ENCODE peak calls at places on chromosomes 11 and 22, in four cellular contexts. Y is PC-9, F is astrocyte, V is H1. R is an unnamed sample.

GRCh38 chr11:76248210-76248609 is 41.9 kb upstream of the WNT11 start:
- DNase-seq in Y (no peak), V (no peak), F (no peak), R (no peak)

GRCh38 chr11:126080206-126080941 is 17.7 kb upstream of the CDON start:
- DNase-seq in F (no peak), V (no peak), Y (peak; percentile 82), R (no peak)

GRCh38 chr11:20596629-20597129 is 2.7 kb upstream of the SLC6A5 start:
- DNase-seq in V (no peak), Y (no peak), F (no peak), R (no peak)

GRCh38 chr11:38530226-38530625 is 1932.2 kb upstream of the RAG2 start:
- DNase-seq in F (peak; percentile 29), Y (no peak), V (no peak), R (no peak)

GRCh38 chr11:116984589-116984988 is 113.6 kb downstream of the SIK3 start:
- DNase-seq in F (peak; percentile 99), Y (peak; percentile 81), V (no peak), R (peak; percentile 62)

GRCh38 chr11:6062691-6063358 is 32.3 kb upstream of the OR56A1 start:
- DNase-seq in Y (no peak), F (no peak), V (no peak), R (no peak)

GRCh38 chr11:107876141-107876540 is 17.6 kb upstream of the SLC35F2 start:
- DNase-seq in V (no peak), F (no peak), Y (no peak), R (no peak)

GRCh38 chr11:9639985-9640384 is 23.9 kb upstream of the SWAP70 start:
- DNase-seq in F (no peak), V (no peak), Y (peak; percentile 72), R (no peak)

GRCh38 chr11:93738647-93739081 is 2.6 kb downstream of the TAF1D start:
- DNase-seq in V (no peak), Y (no peak), F (peak; percentile 8), R (no peak)

GRCh38 chr22:44497218-44497903 is 672 bp downstream of the RTL6 start:
- DNase-seq in F (no peak), V (no peak), Y (no peak), R (no peak)

GRCh38 chr11:77147668-77148321 is 19.7 kb downstream of the MYO7A start:
- DNase-seq in F (no peak), V (peak; percentile 29), Y (no peak), R (no peak)

GRCh38 chr22:42052765-42053164 is 17.8 kb downstream of the NAGA start:
- DNase-seq in F (no peak), Y (no peak), V (no peak), R (no peak)

GRCh38 chr11:31779268-31779879 is 31.7 kb downstream of the PAX6 start:
- DNase-seq in F (peak; percentile 74), Y (no peak), V (no peak), R (no peak)

GRCh38 chr11:8906629-8907028 is 4.4 kb upstream of the AKIP1 start:
- DNase-seq in F (peak; percentile 96), Y (peak; percentile 91), V (no peak), R (peak; percentile 53)

GRCh38 chr11:103552086-103552485 is 442.9 kb downstream of the DYNC2H1 start:
- DNase-seq in Y (no peak), F (no peak), V (no peak), R (no peak)

GRCh38 chr11:78432058-78432515 is 14.5 kb upstream of the GAB2 start:
- DNase-seq in F (no peak), V (no peak), Y (peak; percentile 33), R (no peak)

GRCh38 chr11:126583101-126583500 is 227.6 kb downstream of the ST3GAL4 start:
- DNase-seq in F (no peak), Y (no peak), V (no peak), R (no peak)

GRCh38 chr11:79110796-79111195 is 330.0 kb downstream of the TENM4 start:
- DNase-seq in F (peak; percentile 48), V (no peak), Y (no peak), R (no peak)

GRCh38 chr11:45926001-45926401 is 3.5 kb downstream of the LARGE2 start:
- DNase-seq in V (no peak), Y (no peak), F (no peak), R (no peak)
- TF ChIP-seq EZH2 in V (no peak), Y (no peak), F (no peak), R (no peak)

GRCh38 chr11:61699737-61700160 is 19.6 kb downstream of the DAGLA start:
- DNase-seq in F (no peak), V (no peak), Y (peak; percentile 91), R (no peak)
- H3K4me1 ChIP-seq in F (peaks cover 40% of the 10 kb centered on the region), V (peaks cover 2% of the 10 kb centered on the region), Y (peaks cover 73% of the 10 kb centered on the region), R (peaks cover 39% of the 10 kb centered on the region)

GRCh38 chr22:45867118-45867905 is 109.7 kb downstream of the WNT7B start:
- DNase-seq in Y (no peak), F (no peak), V (no peak), R (no peak)
- TF ChIP-seq EZH2 in Y (no peak), F (peak; percentile 82), V (peak; percentile 78), R (peak; percentile 97)

GRCh38 chr11:3153291-3153861 is 11.7 kb downstream of the OSBPL5 start:
- DNase-seq in V (no peak), F (peak; percentile 95), Y (no peak), R (no peak)
- H3K4me1 ChIP-seq in V (no peaks in the 10 kb centered on the region), F (peaks cover 33% of the 10 kb centered on the region), Y (no peaks in the 10 kb centered on the region), R (no peaks in the 10 kb centered on the region)

GRCh38 chr11:3344775-3345174 is 34.2 kb downstream of the ZNF195 start:
- DNase-seq in F (no peak), V (no peak), Y (no peak), R (no peak)

GRCh38 chr11:3347127-3347526 is 31.8 kb downstream of the ZNF195 start:
- DNase-seq in F (no peak), V (no peak), Y (no peak), R (no peak)

GRCh38 chr11:3346587-3346986 is 32.4 kb downstream of the ZNF195 start:
- DNase-seq in Y (no peak), F (no peak), V (no peak), R (no peak)

GRCh38 chr11:3345736-3346135 is 33.2 kb downstream of the ZNF195 start:
- DNase-seq in V (no peak), Y (no peak), F (no peak), R (no peak)

DNA sequence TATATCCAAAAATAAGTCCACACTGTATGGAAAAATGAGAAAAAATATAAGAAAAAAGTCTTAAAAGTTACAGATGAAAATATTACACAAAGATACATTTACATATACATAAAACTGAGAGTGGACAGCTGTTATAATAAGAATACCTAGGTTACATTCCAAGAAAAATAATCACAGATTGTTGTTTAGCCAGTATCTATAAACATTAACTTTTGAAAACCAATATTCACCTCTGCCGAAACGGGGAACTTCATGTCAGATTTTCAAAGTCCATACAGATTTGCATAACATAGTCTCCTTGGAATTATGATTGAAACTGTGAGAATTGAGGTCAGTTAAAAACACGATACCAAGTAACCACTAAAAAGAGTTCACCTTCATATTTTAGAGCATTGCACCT is 34.6 kb downstream of the ZNF195 start:
- DNase-seq in Y (no peak), V (no peak), F (no peak), R (no peak)
- TF ChIP-seq EZH2 in Y (no peak), V (no peak), F (no peak), R (no peak)

DNA sequence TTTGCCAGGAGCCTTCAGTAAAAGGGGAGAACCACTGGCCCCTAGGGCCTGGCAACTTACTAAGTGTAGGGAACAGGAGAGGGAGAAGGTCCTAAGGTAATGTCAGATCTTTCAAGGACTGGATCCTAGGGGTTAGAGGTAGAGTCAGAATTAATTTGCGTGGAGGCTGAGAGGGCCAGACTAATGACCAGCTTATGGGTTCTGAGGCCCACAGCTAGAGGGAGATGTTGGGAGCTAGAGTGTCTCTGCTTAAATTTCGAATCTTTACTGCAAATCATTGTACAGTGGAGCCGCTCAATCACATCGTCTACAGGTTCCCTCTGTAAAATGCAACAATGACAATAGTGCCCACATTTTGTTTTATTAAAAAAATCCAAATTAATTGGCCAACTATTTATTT is 31.4 kb downstream of the CLMP start:
- DNase-seq in F (no peak), V (no peak), Y (no peak), R (no peak)
- H3K4me1 ChIP-seq in F (peaks cover 7% of the 10 kb centered on the region), V (no peaks in the 10 kb centered on the region), Y (peaks cover 27% of the 10 kb centered on the region), R (peaks cover 21% of the 10 kb centered on the region)